ENCODE peak calls at places on chromosomes 11 and 22, in four cellular contexts. I is H9, A is DND-41, P is hepatocyte. L is an unnamed sample. For H4K20me1, the result is how much of the 10 kb centered on the place peaks cover.

GRCh38 chr11:1758611-1759150 is 5.0 kb downstream of the CTSD start:
- DNase-seq in P (no peak), I (no peak), A (no peak), L (no peak)

GRCh38 chr11:76588455-76589325 is 81.9 kb downstream of the LRRC32 start:
- DNase-seq in A (no peak), I (no peak), P (peak), L (no peak)

GRCh38 chr22:36287881-36288515 is 35.1 kb downstream of the APOL1 start:
- DNase-seq in I (no peak), A (no peak), P (no peak), L (no peak)

GRCh38 chr11:112837162-112837826 is 123.9 kb upstream of the NCAM1 start:
- DNase-seq in A (no peak), I (peak), P (no peak), L (peak)

GRCh38 chr11:73528877-73529530 is 68.9 kb downstream of the FAM168A start:
- DNase-seq in A (no peak), I (no peak), P (no peak), L (no peak)

GRCh38 chr22:31441652-31442051 is 42.2 kb downstream of the DRG1 start:
- DNase-seq in A (no peak), P (no peak), I (no peak), L (no peak)

GRCh38 chr22:41625577-41625976 is 4.5 kb downstream of the XRCC6 start:
- DNase-seq in A (no peak), P (no peak), I (no peak), L (no peak)

GRCh38 chr11:27696961-27697360 is 3.3 kb downstream of the BDNF start:
- DNase-seq in I (no peak), A (no peak), P (no peak), L (no peak)

GRCh38 chr22:27804683-27805297 is 3.2 kb upstream of the MN1 start:
- DNase-seq in P (peak), I (peak), A (peak), L (peak)

GRCh38 chr11:115550291-115551059 is 46.3 kb upstream of the CADM1 start:
- DNase-seq in I (no peak), P (peak), A (no peak), L (no peak)

GRCh38 chr11:75966546-75967287 is 151.7 kb downstream of the UVRAG start:
- DNase-seq in I (no peak), P (peak), A (no peak), L (peak)

GRCh38 chr11:19344661-19345518 is 104.1 kb upstream of the E2F8 start:
- DNase-seq in P (peak), A (no peak), I (peak), L (peak)

GRCh38 chr22:28029201-28029948 is 110.3 kb upstream of the PITPNB start:
- DNase-seq in A (peak), I (no peak), P (no peak), L (peak)

GRCh38 chr22:30565341-30565740 is 9.1 kb downstream of the GAL3ST1 start:
- DNase-seq in I (no peak), P (no peak), A (no peak), L (no peak)

GRCh38 chr11:59802639-59803176 is 7.9 kb downstream of the MRPL16 start:
- DNase-seq in P (peak), A (peak), I (no peak), L (peak)

GRCh38 chr11:122862091-122862490 is 20.5 kb upstream of the JHY start:
- DNase-seq in A (no peak), P (no peak), I (no peak), L (no peak)

GRCh38 chr11:92707173-92707619 is 262.3 kb upstream of the MTNR1B start:
- DNase-seq in P (no peak), A (peak), I (no peak), L (no peak)

GRCh38 chr22:33597274-33597985 is 322.8 kb downstream of the LARGE1 start:
- DNase-seq in A (no peak), P (no peak), I (no peak), L (no peak)

GRCh38 chr11:81192516-81192915 is 1541.1 kb downstream of the FAM181B start:
- DNase-seq in I (no peak), P (no peak), A (no peak), L (no peak)

GRCh38 chr22:29700206-29700948 is 19.4 kb upstream of the CABP7 start:
- DNase-seq in I (no peak), A (no peak), P (no peak), L (no peak)

GRCh38 chr11:70678931-70679900 is 280.9 kb downstream of the CTTN start:
- DNase-seq in A (no peak), P (no peak), I (no peak), L (no peak)

GRCh38 chr11:119538748-119539147 is 115.8 kb upstream of the THY1 start:
- DNase-seq in A (no peak), P (peak), I (no peak), L (no peak)

GRCh38 chr22:35149149-35149548 is 83.2 kb downstream of the ISX start:
- DNase-seq in I (no peak), P (no peak), A (no peak), L (no peak)

GRCh38 chr22:31637938-31638618 is 23.9 kb downstream of the PISD start:
- DNase-seq in P (no peak), I (no peak), A (no peak), L (no peak)

GRCh38 chr22:23376256-23376655 is 195.9 kb downstream of the BCR start:
- DNase-seq in P (peak), A (peak), I (peak), L (peak)

GRCh38 chr11:34002420-34002819 is 49.1 kb upstream of the CAPRIN1 start:
- DNase-seq in P (no peak), A (no peak), I (no peak), L (peak)

GRCh38 chr11:57477507-57478189 is 17.3 kb downstream of the RTN4RL2 start:
- DNase-seq in P (no peak), A (no peak), I (no peak), L (peak)

GRCh38 chr11:17923213-17923612 is 89.6 kb downstream of the SERGEF start:
- DNase-seq in P (peak), I (no peak), A (no peak), L (no peak)

GRCh38 chr11:124086447-124086846 is 28.8 kb upstream of the VWA5A start:
- DNase-seq in A (no peak), P (peak), I (no peak), L (no peak)

GRCh38 chr11:68704887-68705286 is 20.5 kb downstream of the GAL start:
- DNase-seq in P (no peak), I (peak), A (no peak), L (no peak)

GRCh38 chr11:20031155-20032001 is 128.9 kb downstream of the DBX1 start:
- DNase-seq in P (peak), I (peak), A (no peak), L (peak)

GRCh38 chr11:81644239-81644840 is 1089.3 kb downstream of the FAM181B start:
- DNase-seq in A (peak), P (peak), I (peak), L (peak)

GRCh38 chr11:9362393-9362863 is 22.0 kb upstream of the IPO7 start:
- DNase-seq in P (no peak), I (peak), A (no peak), L (no peak)

GRCh38 chr11:9123595-9124304 is 32.4 kb upstream of the SCUBE2 start:
- DNase-seq in I (no peak), A (no peak), P (no peak), L (no peak)

GRCh38 chr11:22536036-22536435 is 89.6 kb downstream of the FANCF start:
- DNase-seq in P (no peak), I (no peak), A (no peak), L (peak)

GRCh38 chr11:5703741-5704536 is 14.3 kb downstream of the TRIM22 start:
- DNase-seq in A (no peak), P (no peak), I (no peak), L (no peak)

GRCh38 chr11:65868076-65868667 is 4.4 kb downstream of the EFEMP2 start:
- DNase-seq in P (no peak), I (peak), A (peak), L (no peak)

GRCh38 chr11:92211576-92212167 is 12.9 kb upstream of the FAT3 start:
- DNase-seq in A (peak), P (peak), I (peak), L (peak)

GRCh38 chr11:60905551-60906113 is 753 bp downstream of the PRPF19 start:
- DNase-seq in A (no peak), I (no peak), P (peak), L (peak)

GRCh38 chr11:60900673-60901404 is 5.5 kb downstream of the PRPF19 start:
- DNase-seq in I (no peak), A (no peak), P (no peak), L (no peak)

GRCh38 chr11:60899977-60900376 is 6.4 kb downstream of the PRPF19 start:
- DNase-seq in A (no peak), I (no peak), P (no peak), L (no peak)

GRCh38 chr11:60905047-60905446 is 1.3 kb downstream of the PRPF19 start:
- DNase-seq in I (no peak), A (no peak), P (no peak), L (peak)

GRCh38 chr11:60902625-60903024 is 3.8 kb downstream of the PRPF19 start:
- DNase-seq in P (no peak), A (no peak), I (no peak), L (no peak)
- H4K20me1 ChIP-seq in P (under half), A (half or more), I (under half), L (under half)

GRCh38 chr11:95545116-95545875 is 244.3 kb downstream of the FAM76B start:
- DNase-seq in A (no peak), I (no peak), P (no peak), L (no peak)
- TF ChIP-seq CTCF in A (no peak), I (peak), P (no peak), L (peak)

GRCh38 chr11:72247584-72247983 is 3.6 kb upstream of the PHOX2A start:
- DNase-seq in I (no peak), A (no peak), P (no peak), L (no peak)

GRCh38 chr11:72251614-72252013 is 7.6 kb upstream of the PHOX2A start:
- DNase-seq in P (no peak), I (no peak), A (no peak), L (no peak)

GRCh38 chr11:72249961-72250360 is 6.0 kb upstream of the PHOX2A start:
- DNase-seq in P (no peak), I (no peak), A (no peak), L (no peak)

GRCh38 chr11:72254299-72254993 is 10.5 kb upstream of the PHOX2A start:
- DNase-seq in A (no peak), P (no peak), I (no peak), L (no peak)

DNA sequence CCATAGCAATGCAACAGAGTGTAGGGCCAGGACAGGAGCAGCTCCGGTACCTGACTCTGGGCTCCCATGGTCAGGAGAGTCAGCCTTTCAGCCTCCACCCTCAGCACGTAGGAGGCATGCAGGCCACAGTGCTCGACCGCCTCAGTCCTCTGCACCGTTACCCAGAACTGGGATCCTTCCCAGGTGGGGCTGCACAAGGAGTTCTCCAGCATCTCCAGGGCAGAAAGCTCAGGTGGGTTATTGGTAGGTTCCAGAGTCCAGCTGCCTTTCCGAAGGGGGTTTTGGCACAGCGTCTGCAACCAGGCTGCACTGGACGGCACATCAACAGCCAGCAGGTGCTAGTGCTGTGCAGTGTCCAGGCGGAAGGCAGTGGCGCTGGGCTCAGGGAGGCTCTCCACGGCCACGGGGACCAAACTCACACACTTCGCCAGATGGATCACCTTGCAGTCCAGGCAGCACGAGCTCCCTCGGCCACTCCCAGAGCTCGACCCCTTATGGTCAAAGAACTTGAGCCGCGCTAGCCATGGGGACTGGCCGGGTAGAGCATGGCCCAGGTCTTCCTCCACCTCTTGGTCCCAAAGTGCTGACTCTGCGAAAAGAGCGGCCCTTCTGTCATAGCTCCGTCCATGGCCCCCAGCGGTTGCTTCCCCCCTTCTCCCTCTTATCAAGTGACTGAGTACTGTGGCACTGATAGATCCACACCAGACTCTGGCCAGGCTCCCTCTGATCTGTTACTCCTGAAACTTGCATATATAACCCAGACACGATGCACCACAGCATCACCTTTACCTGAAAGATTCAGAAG is 6.9 kb upstream of the PHOX2A start:
- DNase-seq in P (no peak), I (no peak), A (no peak), L (no peak)
- H4K20me1 ChIP-seq in P (under half), I (under half), A (under half), L (under half)

GRCh38 chr11:209275-210121 is 2.0 kb downstream of the RIC8A start:
- DNase-seq in I (no peak), A (no peak), P (no peak), L (no peak)
- TF ChIP-seq CTCF in I (no peak), A (no peak), P (no peak), L (no peak)

DNA sequence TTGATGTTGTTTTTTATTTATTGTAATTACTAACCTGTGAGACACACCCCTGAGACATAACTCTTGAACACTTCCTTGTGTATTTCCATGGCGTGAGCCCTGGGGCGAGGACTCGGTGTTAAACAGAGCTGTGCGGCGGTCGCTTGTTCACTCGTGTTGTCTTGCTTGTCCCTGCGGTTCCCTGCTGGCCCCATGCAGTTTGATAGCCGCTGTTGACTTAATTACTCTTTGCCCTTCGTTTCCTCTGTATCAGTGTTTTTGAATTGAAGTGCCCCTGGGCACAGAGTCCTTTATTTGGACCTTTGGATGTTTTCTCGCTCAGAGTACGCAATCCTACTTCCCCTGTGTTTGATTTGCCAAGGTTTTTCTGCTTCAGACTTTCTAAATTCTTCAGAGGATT is 52.7 kb downstream of the TBC1D22A start:
- DNase-seq in P (no peak), I (no peak), A (no peak), L (no peak)
- H4K20me1 ChIP-seq in P (under half), I (under half), A (under half), L (under half)

GRCh38 chr22:37617431-37617830 is 8.8 kb downstream of the GGA1 start:
- DNase-seq in P (no peak), A (no peak), I (no peak), L (no peak)

GRCh38 chr22:37616205-37617083 is 7.8 kb downstream of the GGA1 start:
- DNase-seq in A (no peak), P (no peak), I (no peak), L (no peak)

GRCh38 chr22:37618072-37618656 is 9.5 kb downstream of the GGA1 start:
- DNase-seq in A (no peak), P (no peak), I (no peak), L (no peak)

GRCh38 chr22:37619991-37620390 is 11.4 kb downstream of the GGA1 start:
- DNase-seq in A (no peak), P (no peak), I (no peak), L (no peak)

DNA sequence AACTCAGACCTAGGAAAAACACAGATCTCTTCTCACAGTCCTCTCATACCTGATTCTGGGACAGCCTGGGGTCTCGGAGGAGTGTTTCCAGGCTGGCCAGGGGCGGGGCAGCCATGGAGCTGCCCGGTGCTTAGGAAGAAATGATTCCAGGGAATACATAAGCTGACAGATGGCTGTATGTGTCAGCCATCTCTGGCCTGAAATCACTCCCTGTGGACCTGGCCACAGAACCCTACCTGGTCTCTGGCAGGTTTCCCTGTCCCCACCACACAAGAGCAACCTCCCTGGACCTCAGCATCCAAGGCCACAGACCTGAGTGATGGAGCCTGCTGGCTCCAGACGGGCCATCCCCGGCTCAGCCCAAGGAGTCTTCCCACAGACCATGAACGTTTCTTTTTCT is 10.0 kb downstream of the GGA1 start:
- DNase-seq in P (no peak), I (no peak), A (no peak), L (no peak)
- TF ChIP-seq CTCF in P (no peak), I (no peak), A (no peak), L (no peak)

GRCh38 chr11:61418136-61418535 is 11.6 kb downstream of the CPSF7 start:
- DNase-seq in I (no peak), P (no peak), A (no peak), L (peak)
- H4K20me1 ChIP-seq in I (under half), P (under half), A (half or more), L (under half)

GRCh38 chr11:132123854-132124835 is 753.7 kb downstream of the NTM start:
- DNase-seq in I (peak), A (no peak), P (no peak), L (no peak)
- TF ChIP-seq CTCF in I (peak), A (peak), P (no peak), L (peak)

GRCh38 chr11:67178878-67179277 is 59.8 kb downstream of the KDM2A start:
- DNase-seq in P (no peak), I (no peak), A (no peak), L (no peak)

GRCh38 chr11:67177399-67178281 is 58.6 kb downstream of the KDM2A start:
- DNase-seq in P (no peak), I (no peak), A (no peak), L (no peak)

GRCh38 chr11:67178421-67178820 is 59.4 kb downstream of the KDM2A start:
- DNase-seq in A (no peak), P (no peak), I (no peak), L (no peak)

GRCh38 chr11:67179892-67180490 is 60.9 kb downstream of the KDM2A start:
- DNase-seq in P (no peak), A (no peak), I (no peak), L (peak)

GRCh38 chr11:67174311-67174710 is 55.2 kb downstream of the KDM2A start:
- DNase-seq in A (no peak), P (no peak), I (no peak), L (no peak)
- H4K20me1 ChIP-seq in A (half or more), P (half or more), I (under half), L (under half)

DNA sequence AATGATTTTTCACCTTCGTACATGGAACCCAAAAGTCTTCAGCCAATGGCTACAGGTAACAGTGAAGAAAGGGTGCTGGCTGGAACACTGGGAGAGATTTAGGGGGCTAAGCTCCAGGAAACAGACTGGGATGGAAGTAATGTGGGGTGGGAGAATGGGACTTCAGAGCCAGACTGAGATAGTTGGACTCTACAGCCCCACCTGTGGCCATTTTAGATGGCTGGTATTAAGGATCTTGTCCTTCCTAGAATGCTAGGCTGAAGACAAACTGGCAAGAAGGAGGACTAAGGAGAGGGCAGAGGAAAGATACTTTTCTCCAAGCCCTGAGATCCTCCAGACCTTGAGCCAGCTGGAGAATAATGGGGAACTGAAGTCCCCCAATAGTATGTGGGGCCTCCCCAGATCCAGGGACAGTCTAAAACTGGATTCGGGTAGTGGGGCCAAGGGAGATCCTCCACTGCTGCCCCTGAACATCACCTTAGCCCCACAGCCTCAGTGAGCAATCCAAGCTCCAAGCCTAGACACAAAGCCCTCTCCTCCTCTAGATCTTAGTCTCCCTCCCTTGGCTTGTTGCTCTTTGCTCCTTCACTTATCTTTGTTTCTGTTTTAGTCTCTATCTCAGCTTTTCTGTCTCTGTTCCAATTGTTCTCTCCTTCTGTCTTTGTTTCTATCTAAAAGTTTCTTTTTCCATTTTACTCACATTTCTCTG is 16.1 kb upstream of the RRAS2 start:
- DNase-seq in I (peak), A (no peak), P (no peak), L (no peak)
- TF ChIP-seq CTCF in I (peak), A (peak), P (no peak), L (peak)